ENCODE peak calls at places on chromosomes 11 and 22, in five cellular contexts. M, L, I, Z and Y are unnamed samples.
A peak's percentile ranks its signal among the peaks of the same experiment; 100 is the strongest.

GRCh38 chr11:7278314-7278917 is 26.7 kb downstream of the SYT9 start:
- DNase-seq in M (no peak), L (no peak), I (no peak), Z (peak; percentile 23), Y (no peak)

GRCh38 chr11:35210886-35211546 is 72.0 kb downstream of the CD44 start:
- DNase-seq in M (no peak), L (no peak), I (no peak), Z (no peak), Y (no peak)

GRCh38 chr11:134243913-134244312 is 9.2 kb downstream of the THYN1 start:
- DNase-seq in M (no peak), L (no peak), I (no peak), Z (no peak), Y (no peak)

GRCh38 chr11:114301088-114301487 is 4.9 kb downstream of the NNMT start:
- DNase-seq in M (no peak), L (no peak), I (no peak), Z (no peak), Y (no peak)

GRCh38 chr11:104956528-104956927 is 11.8 kb downstream of the CASP4 start:
- DNase-seq in M (no peak), L (no peak), I (no peak), Z (no peak), Y (no peak)

GRCh38 chr11:93573184-93573583 is 30.0 kb upstream of the SMCO4 start:
- DNase-seq in M (no peak), L (no peak), I (no peak), Z (no peak), Y (no peak)

GRCh38 chr11:74427377-74427776 is 29.1 kb upstream of the PGM2L1 start:
- DNase-seq in M (no peak), L (no peak), I (no peak), Z (no peak), Y (no peak)

GRCh38 chr11:4578624-4579023 is 2.9 kb upstream of the OR52I2 start:
- DNase-seq in M (no peak), L (no peak), I (no peak), Z (no peak), Y (no peak)

GRCh38 chr22:49320714-49321476 is 506.8 kb downstream of the BRD1 start:
- DNase-seq in M (no peak), L (peak; percentile 18), I (no peak), Z (no peak), Y (no peak)

GRCh38 chr11:47261291-47261800 is 3.5 kb downstream of the NR1H3 start:
- DNase-seq in M (no peak), L (peak; percentile 40), I (no peak), Z (no peak), Y (no peak)

GRCh38 chr11:105468154-105468553 is 141.7 kb upstream of the GRIA4 start:
- DNase-seq in M (no peak), L (no peak), I (no peak), Z (no peak), Y (no peak)

GRCh38 chr11:17730137-17730536 is 4.4 kb upstream of the KCNC1 start:
- DNase-seq in M (no peak), L (peak; percentile 49), I (no peak), Z (no peak), Y (no peak)

GRCh38 chr11:32043737-32044515 is 46.9 kb upstream of the RCN1 start:
- DNase-seq in M (no peak), L (no peak), I (no peak), Z (no peak), Y (no peak)

GRCh38 chr11:118415051-118415738 is 13.8 kb downstream of the ATP5MG start:
- DNase-seq in M (no peak), L (no peak), I (no peak), Z (no peak), Y (no peak)

GRCh38 chr22:42621505-42622002 is 6.9 kb upstream of the POLDIP3 start:
- DNase-seq in M (no peak), L (peak; percentile 90), I (no peak), Z (peak; percentile 75), Y (peak; percentile 60)

GRCh38 chr11:31445621-31446020 is 63.8 kb downstream of the IMMP1L start:
- DNase-seq in M (no peak), L (no peak), I (no peak), Z (no peak), Y (no peak)

GRCh38 chr11:107468596-107468995 is 11.0 kb upstream of the CWF19L2 start:
- DNase-seq in M (no peak), L (no peak), I (no peak), Z (no peak), Y (no peak)

GRCh38 chr22:49966716-49967332 is 6.3 kb downstream of the PIM3 start:
- DNase-seq in M (peak; percentile 25), L (peak; percentile 82), I (no peak), Z (peak; percentile 30), Y (peak; percentile 37)

GRCh38 chr11:67405196-67405567 is 1.3 kb downstream of the TBC1D10C start:
- DNase-seq in M (no peak), L (no peak), I (no peak), Z (no peak), Y (no peak)

DNA sequence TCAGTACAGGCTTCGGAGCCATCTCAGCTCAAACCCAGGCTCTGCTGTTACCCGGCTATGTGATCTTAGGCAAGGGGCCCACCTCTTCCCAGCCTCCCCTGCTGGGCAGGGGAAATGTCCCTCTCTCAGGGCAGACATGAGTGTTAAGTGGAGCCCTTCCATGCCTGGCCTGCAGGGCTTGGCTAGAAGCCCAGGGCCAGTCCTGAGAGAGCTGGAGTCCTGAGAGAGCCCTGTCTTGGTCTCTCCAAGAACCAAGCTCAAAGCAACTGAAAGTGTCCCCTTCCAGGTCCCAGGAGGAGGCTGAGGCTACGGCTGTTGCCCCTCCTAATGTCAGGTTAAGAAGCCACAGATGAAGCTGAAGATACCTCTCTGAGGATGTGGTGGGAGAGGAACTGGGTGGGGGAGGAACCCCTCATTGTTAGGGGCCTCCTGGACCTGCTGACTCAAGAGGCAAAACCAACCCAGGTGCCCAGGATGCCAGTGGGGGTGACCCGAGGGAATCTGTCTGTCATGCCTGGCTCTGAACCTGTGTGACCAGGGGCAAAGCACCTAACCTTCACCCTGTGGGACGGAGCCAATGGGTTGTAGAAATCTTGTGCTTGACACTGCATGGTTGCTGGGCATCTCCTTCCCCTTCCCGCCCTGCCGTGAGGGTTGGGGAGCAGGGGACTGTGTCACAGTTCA is 4.2 kb downstream of the ZP1 start:
- DNase-seq in M (no peak), L (peak; percentile 60), I (no peak), Z (no peak), Y (no peak)
- TF ChIP-seq CTCF in M (no peak), L (no peak), I (no peak), Z (no peak), Y (no peak)

DNA sequence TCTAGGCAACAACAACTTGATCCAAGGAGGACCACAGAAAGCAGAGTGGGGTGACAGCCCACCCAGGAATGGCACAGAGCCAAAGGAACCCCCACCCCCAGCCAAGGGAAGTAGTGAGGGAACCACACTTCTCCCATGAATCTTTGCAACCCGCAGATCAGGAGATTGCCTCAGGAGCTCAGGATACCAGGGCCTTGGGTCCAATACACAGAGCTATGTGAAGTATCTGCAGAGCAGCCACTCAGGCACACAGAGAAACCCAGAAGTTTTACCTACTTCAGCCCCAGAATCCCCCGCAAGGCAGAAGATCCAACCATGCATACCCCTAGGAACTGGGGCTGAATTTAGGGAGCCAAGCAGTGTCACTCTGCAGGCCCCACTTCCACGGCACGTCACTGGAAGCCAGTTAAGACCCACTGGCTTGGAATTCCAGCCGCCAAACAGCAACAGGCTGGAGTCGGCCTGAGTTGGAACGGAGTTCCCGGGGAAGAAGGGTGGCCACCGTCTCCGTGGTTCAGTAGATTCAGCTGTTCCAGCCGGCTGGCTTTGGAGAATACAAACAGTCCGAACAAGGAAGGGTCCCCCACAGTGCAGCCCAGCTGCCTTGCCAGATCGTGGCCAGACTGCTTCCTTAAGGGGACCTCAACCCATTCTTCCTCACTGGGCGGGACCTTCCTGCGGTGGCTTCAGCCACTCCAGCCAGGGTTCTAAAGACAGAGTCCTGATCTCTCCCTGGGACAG is 174.1 kb downstream of the TTC28 start:
- DNase-seq in M (no peak), L (no peak), I (no peak), Z (no peak), Y (no peak)
- H3K4me3 ChIP-seq in M (no peak overlapping the region), L (no peak overlapping the region), I (no peak overlapping the region), Z (no peak overlapping the region), Y (no peak overlapping the region)

GRCh38 chr11:126433989-126434949 is 78.8 kb downstream of the ST3GAL4 start:
- DNase-seq in M (no peak), L (no peak), I (no peak), Z (no peak), Y (no peak)

GRCh38 chr11:126432065-126432461 is 76.6 kb downstream of the ST3GAL4 start:
- DNase-seq in M (no peak), L (no peak), I (no peak), Z (no peak), Y (no peak)

GRCh38 chr11:126434950-126435335 is 79.5 kb downstream of the ST3GAL4 start:
- DNase-seq in M (no peak), L (no peak), I (no peak), Z (peak; percentile 8), Y (no peak)

GRCh38 chr11:126432525-126432924 is 77.0 kb downstream of the ST3GAL4 start:
- DNase-seq in M (no peak), L (no peak), I (no peak), Z (peak; percentile 27), Y (no peak)

DNA sequence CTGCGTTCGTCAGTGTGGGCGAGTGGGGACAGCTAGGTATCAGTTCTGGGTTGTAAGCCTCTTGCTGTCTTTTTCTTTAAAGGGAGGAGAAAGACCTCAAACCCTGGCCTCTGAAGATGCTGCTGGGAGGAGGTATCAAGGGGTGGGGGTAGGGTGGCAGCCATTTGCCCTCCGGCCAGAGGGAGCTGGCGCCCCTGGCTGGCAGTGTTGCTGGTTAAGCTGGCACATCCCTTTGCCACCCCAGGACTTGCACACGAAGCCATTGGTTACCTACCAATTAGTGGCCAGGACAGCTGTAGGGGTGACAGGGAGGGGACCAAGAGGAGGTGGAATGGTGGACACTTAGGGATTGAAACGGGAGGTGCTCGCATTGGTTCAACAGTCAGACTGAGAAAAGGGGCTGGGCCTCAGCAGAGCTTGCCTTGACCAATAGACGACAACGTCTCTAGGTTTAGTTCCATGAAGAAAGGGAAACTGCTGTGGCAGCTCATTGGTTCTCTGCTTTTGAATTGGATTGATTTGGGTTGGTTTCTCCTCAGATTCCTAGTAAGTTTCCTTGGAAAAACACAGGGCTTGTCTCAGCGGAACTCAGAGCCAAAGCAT is 77.9 kb downstream of the ST3GAL4 start:
- DNase-seq in M (no peak), L (no peak), I (no peak), Z (no peak), Y (no peak)
- TF ChIP-seq CTCF in M (no peak), L (no peak), I (no peak), Z (no peak), Y (no peak)

GRCh38 chr11:12680246-12680939 is 6.2 kb downstream of the TEAD1 start:
- DNase-seq in M (peak; percentile 77), L (peak; percentile 91), I (no peak), Z (peak; percentile 92), Y (no peak)

GRCh38 chr11:12678092-12678491 is 3.9 kb downstream of the TEAD1 start:
- DNase-seq in M (no peak), L (no peak), I (no peak), Z (no peak), Y (no peak)

GRCh38 chr11:12678991-12679390 is 4.8 kb downstream of the TEAD1 start:
- DNase-seq in M (no peak), L (no peak), I (no peak), Z (no peak), Y (no peak)

GRCh38 chr11:12680940-12681258 is 6.7 kb downstream of the TEAD1 start:
- DNase-seq in M (no peak), L (no peak), I (no peak), Z (no peak), Y (no peak)

DNA sequence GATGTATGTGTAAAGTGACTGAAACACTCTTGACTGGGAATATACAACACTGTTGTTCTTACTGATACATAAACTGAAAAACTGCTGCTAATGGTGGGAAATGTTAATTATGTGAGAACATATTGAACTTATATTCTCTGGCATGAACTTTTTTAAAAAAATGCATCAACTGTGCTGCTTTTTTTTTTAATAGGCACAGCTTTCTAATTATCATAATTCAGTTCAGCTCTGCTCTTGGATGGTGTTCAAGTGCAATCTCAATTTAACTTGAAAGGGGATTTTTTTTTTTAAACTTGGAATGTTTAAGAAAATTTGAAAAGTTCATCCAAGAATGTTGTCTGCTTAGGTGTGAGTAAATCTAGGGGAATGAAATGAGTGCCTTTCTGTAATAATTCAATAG is 5.2 kb downstream of the TEAD1 start:
- DNase-seq in M (no peak), L (no peak), I (no peak), Z (no peak), Y (no peak)
- H3K4me3 ChIP-seq in M (no peak overlapping the region), L (peak overlapping the region; percentile 83), I (no peak overlapping the region), Z (no peak overlapping the region), Y (no peak overlapping the region)